ENCODE peak calls at places on chromosomes 12 and 14, in seven cellular contexts. One of them, this sample, is unnamed.

GRCh38 chr12:122982494-122982850 is 2.0 kb downstream of the ARL6IP4 start:
- DNase-seq in MM.1S: no peak
- DNase-seq in pancreas: no peak
- DNase-seq in CD8-positive, alpha-beta T cell: no peak
- DNase-seq in kidney: peak
- DNase-seq in cardiac muscle cell: no peak
- DNase-seq in thoracic aorta: no peak
- DNase-seq in this sample: no peak

GRCh38 chr14:67942311-67942710 is 122.7 kb downstream of the RAD51B start:
- DNase-seq in pancreas: no peak
- DNase-seq in cardiac muscle cell: peak
- DNase-seq in thoracic aorta: no peak
- DNase-seq in MM.1S: no peak
- DNase-seq in CD8-positive, alpha-beta T cell: no peak
- DNase-seq in kidney: no peak
- DNase-seq in this sample: no peak

GRCh38 chr12:20625531-20625930 is 69.6 kb upstream of the SLCO1C1 start:
- DNase-seq in CD8-positive, alpha-beta T cell: no peak
- DNase-seq in cardiac muscle cell: no peak
- DNase-seq in thoracic aorta: no peak
- DNase-seq in MM.1S: no peak
- DNase-seq in pancreas: no peak
- DNase-seq in kidney: no peak
- DNase-seq in this sample: no peak

GRCh38 chr12:87150969-87151662 is 878.1 kb downstream of the C12orf50 start:
- DNase-seq in pancreas: no peak
- DNase-seq in MM.1S: peak
- DNase-seq in cardiac muscle cell: no peak
- DNase-seq in CD8-positive, alpha-beta T cell: no peak
- DNase-seq in kidney: peak
- DNase-seq in thoracic aorta: no peak
- DNase-seq in this sample: no peak

GRCh38 chr14:68137704-68138619 is 318.4 kb downstream of the RAD51B start:
- DNase-seq in cardiac muscle cell: peak
- DNase-seq in CD8-positive, alpha-beta T cell: no peak
- DNase-seq in kidney: peak
- DNase-seq in MM.1S: no peak
- DNase-seq in thoracic aorta: peak
- DNase-seq in pancreas: no peak
- DNase-seq in this sample: peak

GRCh38 chr12:599756-600155 is 63.5 kb downstream of the NINJ2 start:
- DNase-seq in thoracic aorta: no peak
- DNase-seq in cardiac muscle cell: no peak
- DNase-seq in MM.1S: no peak
- DNase-seq in kidney: peak
- DNase-seq in CD8-positive, alpha-beta T cell: no peak
- DNase-seq in pancreas: no peak
- DNase-seq in this sample: no peak

GRCh38 chr14:51873221-51873893 is 12.9 kb downstream of the GNG2 start:
- DNase-seq in MM.1S: no peak
- DNase-seq in kidney: no peak
- DNase-seq in CD8-positive, alpha-beta T cell: no peak
- DNase-seq in thoracic aorta: no peak
- DNase-seq in pancreas: no peak
- DNase-seq in cardiac muscle cell: peak
- DNase-seq in this sample: no peak

GRCh38 chr12:81167694-81168093 is 89.8 kb downstream of the ACSS3 start:
- DNase-seq in thoracic aorta: no peak
- DNase-seq in pancreas: no peak
- DNase-seq in MM.1S: no peak
- DNase-seq in CD8-positive, alpha-beta T cell: no peak
- DNase-seq in kidney: no peak
- DNase-seq in cardiac muscle cell: peak
- DNase-seq in this sample: no peak

GRCh38 chr14:68704736-68705720 is 87.8 kb downstream of the ZFP36L1 start:
- DNase-seq in CD8-positive, alpha-beta T cell: no peak
- DNase-seq in MM.1S: no peak
- DNase-seq in pancreas: no peak
- DNase-seq in kidney: no peak
- DNase-seq in cardiac muscle cell: peak
- DNase-seq in thoracic aorta: no peak
- DNase-seq in this sample: peak

GRCh38 chr12:84507914-84508313 is 404.7 kb downstream of the SLC6A15 start:
- DNase-seq in kidney: no peak
- DNase-seq in thoracic aorta: no peak
- DNase-seq in CD8-positive, alpha-beta T cell: no peak
- DNase-seq in MM.1S: no peak
- DNase-seq in cardiac muscle cell: peak
- DNase-seq in pancreas: no peak
- DNase-seq in this sample: no peak

GRCh38 chr12:52741378-52742195 is 35.6 kb downstream of the KRT76 start:
- DNase-seq in CD8-positive, alpha-beta T cell: peak
- DNase-seq in MM.1S: peak
- DNase-seq in pancreas: peak
- DNase-seq in kidney: no peak
- DNase-seq in cardiac muscle cell: peak
- DNase-seq in thoracic aorta: no peak
- DNase-seq in this sample: no peak

GRCh38 chr12:68932123-68932700 is 759 bp downstream of the CPM start:
- DNase-seq in MM.1S: no peak
- DNase-seq in CD8-positive, alpha-beta T cell: no peak
- DNase-seq in thoracic aorta: no peak
- DNase-seq in kidney: no peak
- DNase-seq in pancreas: no peak
- DNase-seq in cardiac muscle cell: no peak
- DNase-seq in this sample: no peak

GRCh38 chr12:58443981-58444371 is 476.3 kb downstream of the LRIG3 start:
- DNase-seq in thoracic aorta: no peak
- DNase-seq in CD8-positive, alpha-beta T cell: no peak
- DNase-seq in MM.1S: no peak
- DNase-seq in pancreas: no peak
- DNase-seq in cardiac muscle cell: peak
- DNase-seq in kidney: no peak
- DNase-seq in this sample: no peak

GRCh38 chr12:106119301-106119700 is 19.5 kb downstream of the NUAK1 start:
- DNase-seq in MM.1S: no peak
- DNase-seq in CD8-positive, alpha-beta T cell: no peak
- DNase-seq in thoracic aorta: no peak
- DNase-seq in kidney: no peak
- DNase-seq in pancreas: no peak
- DNase-seq in cardiac muscle cell: no peak
- DNase-seq in this sample: no peak

GRCh38 chr14:38616959-38617358 is 361.1 kb upstream of the CLEC14A start:
- DNase-seq in CD8-positive, alpha-beta T cell: no peak
- DNase-seq in MM.1S: no peak
- DNase-seq in kidney: no peak
- DNase-seq in cardiac muscle cell: no peak
- DNase-seq in pancreas: no peak
- DNase-seq in thoracic aorta: no peak
- DNase-seq in this sample: no peak

GRCh38 chr12:22275847-22276246 is 58.7 kb downstream of the ST8SIA1 start:
- DNase-seq in kidney: peak
- DNase-seq in MM.1S: no peak
- DNase-seq in thoracic aorta: peak
- DNase-seq in CD8-positive, alpha-beta T cell: no peak
- DNase-seq in pancreas: peak
- DNase-seq in cardiac muscle cell: peak
- DNase-seq in this sample: no peak

GRCh38 chr12:132488127-132489077 is 1.5 kb upstream of the FBRSL1 start:
- DNase-seq in thoracic aorta: no peak
- DNase-seq in cardiac muscle cell: no peak
- DNase-seq in CD8-positive, alpha-beta T cell: peak
- DNase-seq in kidney: peak
- DNase-seq in pancreas: no peak
- DNase-seq in MM.1S: no peak
- DNase-seq in this sample: no peak

GRCh38 chr12:49098703-49099102 is 4.1 kb upstream of the DHH start:
- DNase-seq in thoracic aorta: no peak
- DNase-seq in pancreas: no peak
- DNase-seq in CD8-positive, alpha-beta T cell: no peak
- DNase-seq in cardiac muscle cell: no peak
- DNase-seq in MM.1S: no peak
- DNase-seq in kidney: no peak
- DNase-seq in this sample: no peak

GRCh38 chr12:69231479-69231878 is 7.9 kb upstream of the CPSF6 start:
- DNase-seq in pancreas: no peak
- DNase-seq in CD8-positive, alpha-beta T cell: no peak
- DNase-seq in thoracic aorta: no peak
- DNase-seq in MM.1S: no peak
- DNase-seq in cardiac muscle cell: no peak
- DNase-seq in kidney: no peak
- DNase-seq in this sample: no peak

GRCh38 chr14:24132061-24132685 is 1.7 kb downstream of the FITM1 start:
- DNase-seq in cardiac muscle cell: no peak
- DNase-seq in pancreas: peak
- DNase-seq in CD8-positive, alpha-beta T cell: peak
- DNase-seq in thoracic aorta: no peak
- DNase-seq in MM.1S: no peak
- DNase-seq in kidney: peak
- DNase-seq in this sample: no peak

GRCh38 chr14:74612346-74613021 is 447 bp upstream of the LTBP2 start:
- DNase-seq in MM.1S: peak
- DNase-seq in cardiac muscle cell: peak
- DNase-seq in CD8-positive, alpha-beta T cell: peak
- DNase-seq in pancreas: peak
- DNase-seq in kidney: peak
- DNase-seq in thoracic aorta: no peak
- DNase-seq in this sample: peak

GRCh38 chr12:39116877-39117276 is 211.5 kb upstream of the CPNE8 start:
- DNase-seq in thoracic aorta: no peak
- DNase-seq in MM.1S: no peak
- DNase-seq in cardiac muscle cell: no peak
- DNase-seq in kidney: no peak
- DNase-seq in CD8-positive, alpha-beta T cell: no peak
- DNase-seq in pancreas: no peak
- DNase-seq in this sample: no peak

GRCh38 chr14:58479975-58480374 is 52.5 kb downstream of the KIAA0586 start:
- DNase-seq in pancreas: no peak
- DNase-seq in thoracic aorta: no peak
- DNase-seq in cardiac muscle cell: no peak
- DNase-seq in CD8-positive, alpha-beta T cell: no peak
- DNase-seq in kidney: no peak
- DNase-seq in MM.1S: no peak
- DNase-seq in this sample: no peak

GRCh38 chr14:39266589-39266870 is 32.8 kb downstream of the MIA2 start:
- DNase-seq in pancreas: no peak
- DNase-seq in thoracic aorta: no peak
- DNase-seq in cardiac muscle cell: no peak
- DNase-seq in CD8-positive, alpha-beta T cell: no peak
- DNase-seq in MM.1S: no peak
- DNase-seq in kidney: no peak
- DNase-seq in this sample: no peak

GRCh38 chr14:102951034-102951433 is 28.6 kb downstream of the AMN start:
- DNase-seq in thoracic aorta: no peak
- DNase-seq in MM.1S: no peak
- DNase-seq in CD8-positive, alpha-beta T cell: no peak
- DNase-seq in cardiac muscle cell: peak
- DNase-seq in kidney: no peak
- DNase-seq in pancreas: no peak
- DNase-seq in this sample: peak
- H3K27ac ChIP-seq in thoracic aorta: no peak
- H3K27ac ChIP-seq in MM.1S: no peak
- H3K27ac ChIP-seq in CD8-positive, alpha-beta T cell: no peak
- H3K27ac ChIP-seq in cardiac muscle cell: no peak
- H3K27ac ChIP-seq in kidney: no peak
- H3K27ac ChIP-seq in pancreas: no peak
- H3K27ac ChIP-seq in this sample: peak

DNA sequence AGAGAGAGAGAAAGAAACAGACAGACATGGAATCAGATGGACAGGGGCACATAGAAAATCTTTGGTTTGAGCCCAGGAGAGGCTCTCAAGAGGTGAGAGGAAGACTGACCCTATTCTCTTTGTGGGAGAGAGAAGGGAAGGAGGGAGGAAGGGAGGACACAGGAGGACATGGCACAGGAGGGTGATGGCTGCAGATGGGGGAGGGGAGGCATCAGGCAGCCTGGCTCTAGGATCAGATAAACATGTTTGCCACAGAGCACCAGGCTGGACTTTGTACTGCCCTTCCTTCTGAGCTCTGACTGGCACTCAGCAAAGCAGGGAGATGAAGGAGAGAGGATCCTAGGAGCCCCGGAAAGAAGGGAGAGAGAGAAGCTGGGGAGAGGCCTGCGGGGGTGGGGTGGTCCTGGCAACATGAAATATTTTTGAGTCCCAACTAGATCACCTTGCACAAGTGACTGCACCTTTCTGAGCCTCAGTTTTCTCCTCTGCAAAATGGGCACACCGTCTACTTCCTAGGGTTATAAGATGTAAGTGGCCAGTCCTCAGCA is 6.1 kb downstream of the HNF1A start:
- DNase-seq in CD8-positive, alpha-beta T cell: no peak
- DNase-seq in kidney: no peak
- DNase-seq in cardiac muscle cell: no peak
- DNase-seq in thoracic aorta: no peak
- DNase-seq in pancreas: peak
- DNase-seq in MM.1S: no peak
- DNase-seq in this sample: no peak
- H3K27ac ChIP-seq in CD8-positive, alpha-beta T cell: no peak
- H3K27ac ChIP-seq in kidney: peak
- H3K27ac ChIP-seq in cardiac muscle cell: no peak
- H3K27ac ChIP-seq in thoracic aorta: no peak
- H3K27ac ChIP-seq in pancreas: peak
- H3K27ac ChIP-seq in MM.1S: no peak
- H3K27ac ChIP-seq in this sample: no peak

GRCh38 chr12:67928621-67929369 is 60.5 kb upstream of the IFNG-AS1 start:
- DNase-seq in pancreas: no peak
- DNase-seq in CD8-positive, alpha-beta T cell: no peak
- DNase-seq in kidney: no peak
- DNase-seq in cardiac muscle cell: no peak
- DNase-seq in thoracic aorta: no peak
- DNase-seq in MM.1S: no peak
- DNase-seq in this sample: no peak
- H3K27ac ChIP-seq in pancreas: peak
- H3K27ac ChIP-seq in CD8-positive, alpha-beta T cell: no peak
- H3K27ac ChIP-seq in kidney: peak
- H3K27ac ChIP-seq in cardiac muscle cell: peak
- H3K27ac ChIP-seq in thoracic aorta: peak
- H3K27ac ChIP-seq in MM.1S: no peak
- H3K27ac ChIP-seq in this sample: no peak

GRCh38 chr12:93080452-93080851 is 151.4 kb upstream of the EEA1 start:
- DNase-seq in CD8-positive, alpha-beta T cell: no peak
- DNase-seq in kidney: no peak
- DNase-seq in cardiac muscle cell: no peak
- DNase-seq in pancreas: no peak
- DNase-seq in MM.1S: no peak
- DNase-seq in thoracic aorta: no peak
- DNase-seq in this sample: no peak

GRCh38 chr12:93079271-93079670 is 150.2 kb upstream of the EEA1 start:
- DNase-seq in cardiac muscle cell: no peak
- DNase-seq in MM.1S: no peak
- DNase-seq in CD8-positive, alpha-beta T cell: no peak
- DNase-seq in pancreas: no peak
- DNase-seq in thoracic aorta: no peak
- DNase-seq in kidney: no peak
- DNase-seq in this sample: no peak

GRCh38 chr12:93079976-93080375 is 150.9 kb upstream of the EEA1 start:
- DNase-seq in pancreas: no peak
- DNase-seq in thoracic aorta: no peak
- DNase-seq in cardiac muscle cell: no peak
- DNase-seq in MM.1S: no peak
- DNase-seq in CD8-positive, alpha-beta T cell: no peak
- DNase-seq in kidney: no peak
- DNase-seq in this sample: no peak

GRCh38 chr12:93081810-93082165 is 152.7 kb upstream of the EEA1 start:
- DNase-seq in pancreas: no peak
- DNase-seq in MM.1S: no peak
- DNase-seq in thoracic aorta: no peak
- DNase-seq in CD8-positive, alpha-beta T cell: no peak
- DNase-seq in cardiac muscle cell: no peak
- DNase-seq in kidney: no peak
- DNase-seq in this sample: no peak

GRCh38 chr12:93080994-93081809 is 152.1 kb upstream of the EEA1 start:
- DNase-seq in kidney: no peak
- DNase-seq in CD8-positive, alpha-beta T cell: no peak
- DNase-seq in cardiac muscle cell: peak
- DNase-seq in thoracic aorta: no peak
- DNase-seq in MM.1S: no peak
- DNase-seq in pancreas: no peak
- DNase-seq in this sample: no peak
- H3K27ac ChIP-seq in kidney: peak
- H3K27ac ChIP-seq in CD8-positive, alpha-beta T cell: no peak
- H3K27ac ChIP-seq in cardiac muscle cell: peak
- H3K27ac ChIP-seq in thoracic aorta: no peak
- H3K27ac ChIP-seq in MM.1S: no peak
- H3K27ac ChIP-seq in pancreas: no peak
- H3K27ac ChIP-seq in this sample: no peak